ENCODE peak calls at places on chromosomes 7 and 10, in eight cellular contexts. One of them, this sample, is unnamed.

GRCh38 chr10:123911866-123912265 is 20.3 kb upstream of the CPXM2 start:
- DNase-seq in choroid plexus epithelial cell: no peak
- DNase-seq in esophagus squamous epithelium: no peak
- DNase-seq in DMS153: peak
- DNase-seq in NCI-H1092: peak
- DNase-seq in HepG2: no peak
- DNase-seq in stimulated activated CD4-positive, alpha-beta T cell treated with anti-CD3 and anti-CD28 coated beads, Interleukin-2, amount 100 ng/mL, for 24 hours: no peak
- DNase-seq in amygdala: no peak
- DNase-seq in this sample: no peak

GRCh38 chr10:42959833-42960232 is 117.0 kb upstream of the RET start:
- DNase-seq in choroid plexus epithelial cell: no peak
- DNase-seq in esophagus squamous epithelium: no peak
- DNase-seq in DMS153: no peak
- DNase-seq in NCI-H1092: no peak
- DNase-seq in HepG2: no peak
- DNase-seq in stimulated activated CD4-positive, alpha-beta T cell treated with anti-CD3 and anti-CD28 coated beads, Interleukin-2, amount 100 ng/mL, for 24 hours: no peak
- DNase-seq in amygdala: no peak
- DNase-seq in this sample: no peak

GRCh38 chr10:83312570-83312969 is 826.7 kb upstream of the GHITM start:
- DNase-seq in choroid plexus epithelial cell: no peak
- DNase-seq in esophagus squamous epithelium: no peak
- DNase-seq in DMS153: no peak
- DNase-seq in NCI-H1092: no peak
- DNase-seq in HepG2: no peak
- DNase-seq in stimulated activated CD4-positive, alpha-beta T cell treated with anti-CD3 and anti-CD28 coated beads, Interleukin-2, amount 100 ng/mL, for 24 hours: no peak
- DNase-seq in amygdala: no peak
- DNase-seq in this sample: no peak

GRCh38 chr7:127391591-127392181 is 822 bp downstream of the ZNF800 start:
- DNase-seq in choroid plexus epithelial cell: peak
- DNase-seq in esophagus squamous epithelium: peak
- DNase-seq in DMS153: no peak
- DNase-seq in NCI-H1092: no peak
- DNase-seq in HepG2: no peak
- DNase-seq in stimulated activated CD4-positive, alpha-beta T cell treated with anti-CD3 and anti-CD28 coated beads, Interleukin-2, amount 100 ng/mL, for 24 hours: peak
- DNase-seq in amygdala: no peak
- DNase-seq in this sample: peak

GRCh38 chr7:81957517-81957916 is 187.7 kb upstream of the HGF start:
- DNase-seq in choroid plexus epithelial cell: no peak
- DNase-seq in esophagus squamous epithelium: no peak
- DNase-seq in DMS153: no peak
- DNase-seq in NCI-H1092: no peak
- DNase-seq in HepG2: no peak
- DNase-seq in stimulated activated CD4-positive, alpha-beta T cell treated with anti-CD3 and anti-CD28 coated beads, Interleukin-2, amount 100 ng/mL, for 24 hours: no peak
- DNase-seq in amygdala: no peak
- DNase-seq in this sample: no peak

GRCh38 chr7:157125376-157126223 is 13.1 kb upstream of the UBE3C start:
- DNase-seq in choroid plexus epithelial cell: no peak
- DNase-seq in esophagus squamous epithelium: no peak
- DNase-seq in DMS153: no peak
- DNase-seq in NCI-H1092: no peak
- DNase-seq in HepG2: no peak
- DNase-seq in stimulated activated CD4-positive, alpha-beta T cell treated with anti-CD3 and anti-CD28 coated beads, Interleukin-2, amount 100 ng/mL, for 24 hours: no peak
- DNase-seq in amygdala: no peak
- DNase-seq in this sample: no peak

GRCh38 chr10:77974396-77975074 is 48.0 kb upstream of the DLG5 start:
- DNase-seq in choroid plexus epithelial cell: peak
- DNase-seq in esophagus squamous epithelium: no peak
- DNase-seq in DMS153: no peak
- DNase-seq in NCI-H1092: no peak
- DNase-seq in HepG2: peak
- DNase-seq in stimulated activated CD4-positive, alpha-beta T cell treated with anti-CD3 and anti-CD28 coated beads, Interleukin-2, amount 100 ng/mL, for 24 hours: no peak
- DNase-seq in amygdala: no peak
- DNase-seq in this sample: no peak

GRCh38 chr7:1844336-1844955 is 174.4 kb downstream of the ELFN1 start:
- DNase-seq in choroid plexus epithelial cell: no peak
- DNase-seq in esophagus squamous epithelium: no peak
- DNase-seq in DMS153: no peak
- DNase-seq in NCI-H1092: no peak
- DNase-seq in HepG2: no peak
- DNase-seq in stimulated activated CD4-positive, alpha-beta T cell treated with anti-CD3 and anti-CD28 coated beads, Interleukin-2, amount 100 ng/mL, for 24 hours: no peak
- DNase-seq in amygdala: no peak
- DNase-seq in this sample: no peak

GRCh38 chr10:132176647-132177046 is 10.1 kb upstream of the DPYSL4 start:
- DNase-seq in choroid plexus epithelial cell: no peak
- DNase-seq in esophagus squamous epithelium: no peak
- DNase-seq in DMS153: no peak
- DNase-seq in NCI-H1092: no peak
- DNase-seq in HepG2: no peak
- DNase-seq in stimulated activated CD4-positive, alpha-beta T cell treated with anti-CD3 and anti-CD28 coated beads, Interleukin-2, amount 100 ng/mL, for 24 hours: no peak
- DNase-seq in amygdala: no peak
- DNase-seq in this sample: no peak

GRCh38 chr7:28529755-28530154 is 117.4 kb downstream of the CREB5 start:
- DNase-seq in choroid plexus epithelial cell: no peak
- DNase-seq in esophagus squamous epithelium: no peak
- DNase-seq in DMS153: no peak
- DNase-seq in NCI-H1092: no peak
- DNase-seq in HepG2: no peak
- DNase-seq in stimulated activated CD4-positive, alpha-beta T cell treated with anti-CD3 and anti-CD28 coated beads, Interleukin-2, amount 100 ng/mL, for 24 hours: no peak
- DNase-seq in amygdala: no peak
- DNase-seq in this sample: no peak

GRCh38 chr10:77553966-77554365 is 83.6 kb downstream of the KCNMA1 start:
- DNase-seq in choroid plexus epithelial cell: no peak
- DNase-seq in esophagus squamous epithelium: no peak
- DNase-seq in DMS153: no peak
- DNase-seq in NCI-H1092: no peak
- DNase-seq in HepG2: no peak
- DNase-seq in stimulated activated CD4-positive, alpha-beta T cell treated with anti-CD3 and anti-CD28 coated beads, Interleukin-2, amount 100 ng/mL, for 24 hours: no peak
- DNase-seq in amygdala: no peak
- DNase-seq in this sample: no peak

GRCh38 chr7:36100293-36100692 is 52.8 kb upstream of the EEPD1 start:
- DNase-seq in choroid plexus epithelial cell: no peak
- DNase-seq in esophagus squamous epithelium: no peak
- DNase-seq in DMS153: no peak
- DNase-seq in NCI-H1092: no peak
- DNase-seq in HepG2: no peak
- DNase-seq in stimulated activated CD4-positive, alpha-beta T cell treated with anti-CD3 and anti-CD28 coated beads, Interleukin-2, amount 100 ng/mL, for 24 hours: no peak
- DNase-seq in amygdala: no peak
- DNase-seq in this sample: no peak

GRCh38 chr7:65390588-65390987 is 16.9 kb downstream of the ZNF92 start:
- DNase-seq in choroid plexus epithelial cell: no peak
- DNase-seq in esophagus squamous epithelium: no peak
- DNase-seq in DMS153: no peak
- DNase-seq in NCI-H1092: no peak
- DNase-seq in HepG2: no peak
- DNase-seq in stimulated activated CD4-positive, alpha-beta T cell treated with anti-CD3 and anti-CD28 coated beads, Interleukin-2, amount 100 ng/mL, for 24 hours: no peak
- DNase-seq in amygdala: no peak
- DNase-seq in this sample: no peak

This sample was measured in GM04504.